ENCODE peak calls at places on chromosome 22, in five cellular contexts. One of them, this sample, is unnamed.

GRCh38 chr22:35872451-35872850 is 154.8 kb downstream of the APOL5 start:
- DNase-seq in stomach: no peak
- DNase-seq in tibial nerve: no peak
- DNase-seq in RWPE1: no peak
- DNase-seq in colonic mucosa: no peak
- DNase-seq in this sample: no peak

GRCh38 chr22:23178512-23179254 is 1.6 kb upstream of the BCR start:
- DNase-seq in RWPE1: peak
- DNase-seq in tibial nerve: peak
- DNase-seq in stomach: peak
- DNase-seq in colonic mucosa: peak
- DNase-seq in this sample: peak

GRCh38 chr22:40324468-40325305 is 21.6 kb upstream of the ADSL start:
- DNase-seq in tibial nerve: no peak
- DNase-seq in RWPE1: no peak
- DNase-seq in colonic mucosa: no peak
- DNase-seq in stomach: peak
- DNase-seq in this sample: no peak

GRCh38 chr22:48541401-48542098 is 1286.1 kb downstream of the BRD1 start:
- DNase-seq in colonic mucosa: no peak
- DNase-seq in RWPE1: no peak
- DNase-seq in tibial nerve: no peak
- DNase-seq in stomach: no peak
- DNase-seq in this sample: no peak

GRCh38 chr22:31935961-31936635 is 8.2 kb upstream of the YWHAH start:
- DNase-seq in colonic mucosa: no peak
- DNase-seq in tibial nerve: no peak
- DNase-seq in RWPE1: no peak
- DNase-seq in stomach: no peak
- DNase-seq in this sample: no peak

GRCh38 chr22:23791737-23792645 is 5.2 kb downstream of the SMARCB1 start:
- DNase-seq in stomach: no peak
- DNase-seq in RWPE1: no peak
- DNase-seq in colonic mucosa: no peak
- DNase-seq in tibial nerve: no peak
- DNase-seq in this sample: no peak

GRCh38 chr22:38861927-38862326 is 10.1 kb downstream of the CBX6 start:
- DNase-seq in stomach: no peak
- DNase-seq in tibial nerve: no peak
- DNase-seq in RWPE1: no peak
- DNase-seq in colonic mucosa: no peak
- DNase-seq in this sample: no peak

GRCh38 chr22:24440718-24441405 is 13.5 kb downstream of the ADORA2A start:
- DNase-seq in colonic mucosa: no peak
- DNase-seq in RWPE1: no peak
- DNase-seq in tibial nerve: no peak
- DNase-seq in stomach: peak
- DNase-seq in this sample: no peak

GRCh38 chr22:23774922-23775436 is 2.3 kb downstream of the MMP11 start:
- DNase-seq in stomach: no peak
- DNase-seq in RWPE1: no peak
- DNase-seq in tibial nerve: no peak
- DNase-seq in colonic mucosa: no peak
- DNase-seq in this sample: no peak

GRCh38 chr22:27780161-27780575 is 21.4 kb downstream of the MN1 start:
- DNase-seq in tibial nerve: no peak
- DNase-seq in stomach: no peak
- DNase-seq in RWPE1: no peak
- DNase-seq in colonic mucosa: no peak
- DNase-seq in this sample: no peak

GRCh38 chr22:17086750-17087149 is 1.9 kb downstream of the IL17RA start:
- DNase-seq in colonic mucosa: no peak
- DNase-seq in tibial nerve: no peak
- DNase-seq in stomach: no peak
- DNase-seq in RWPE1: no peak
- DNase-seq in this sample: no peak

GRCh38 chr22:48870436-48870835 is 957.2 kb downstream of the BRD1 start:
- DNase-seq in RWPE1: no peak
- DNase-seq in stomach: no peak
- DNase-seq in colonic mucosa: no peak
- DNase-seq in tibial nerve: no peak
- DNase-seq in this sample: no peak

GRCh38 chr22:30435674-30436126 is 10.1 kb downstream of the MTFP1 start:
- DNase-seq in RWPE1: no peak
- DNase-seq in stomach: peak
- DNase-seq in colonic mucosa: peak
- DNase-seq in tibial nerve: no peak
- DNase-seq in this sample: no peak

GRCh38 chr22:26884921-26885320 is 227.5 kb downstream of the MIAT start:
- DNase-seq in stomach: no peak
- DNase-seq in tibial nerve: no peak
- DNase-seq in colonic mucosa: no peak
- DNase-seq in RWPE1: no peak
- DNase-seq in this sample: no peak

GRCh38 chr22:35480627-35481565 is 59.7 kb upstream of the RASD2 start:
- DNase-seq in RWPE1: no peak
- DNase-seq in colonic mucosa: peak
- DNase-seq in stomach: peak
- DNase-seq in tibial nerve: no peak
- DNase-seq in this sample: no peak

GRCh38 chr22:27174970-27175369 is 517.6 kb downstream of the MIAT start:
- DNase-seq in stomach: no peak
- DNase-seq in RWPE1: no peak
- DNase-seq in tibial nerve: no peak
- DNase-seq in colonic mucosa: no peak
- DNase-seq in this sample: no peak

GRCh38 chr22:44274918-44275665 is 37.7 kb downstream of the SHISAL1 start:
- DNase-seq in colonic mucosa: no peak
- DNase-seq in stomach: no peak
- DNase-seq in tibial nerve: no peak
- DNase-seq in RWPE1: no peak
- DNase-seq in this sample: no peak

GRCh38 chr22:17563936-17564391 is 666 bp downstream of the SLC25A18 start:
- DNase-seq in tibial nerve: peak
- DNase-seq in stomach: no peak
- DNase-seq in RWPE1: no peak
- DNase-seq in colonic mucosa: no peak
- DNase-seq in this sample: no peak

GRCh38 chr22:35620624-35621245 is 3.6 kb upstream of the MB start:
- DNase-seq in RWPE1: no peak
- DNase-seq in tibial nerve: no peak
- DNase-seq in colonic mucosa: no peak
- DNase-seq in stomach: no peak
- DNase-seq in this sample: no peak

GRCh38 chr22:16609548-16610261 is 17.1 kb upstream of the CCT8L2 start:
- DNase-seq in colonic mucosa: no peak
- DNase-seq in stomach: no peak
- DNase-seq in RWPE1: no peak
- DNase-seq in tibial nerve: no peak
- DNase-seq in this sample: no peak

GRCh38 chr22:39356464-39356863 is 6.7 kb downstream of the SYNGR1 start:
- DNase-seq in RWPE1: no peak
- DNase-seq in colonic mucosa: no peak
- DNase-seq in stomach: no peak
- DNase-seq in tibial nerve: no peak
- DNase-seq in this sample: no peak

GRCh38 chr22:36144886-36145541 is 15.5 kb downstream of the APOL3 start:
- DNase-seq in RWPE1: peak
- DNase-seq in colonic mucosa: peak
- DNase-seq in tibial nerve: peak
- DNase-seq in stomach: peak
- DNase-seq in this sample: peak

GRCh38 chr22:38948181-38948940 is 9.0 kb upstream of the APOBEC3A start:
- DNase-seq in stomach: no peak
- DNase-seq in colonic mucosa: no peak
- DNase-seq in RWPE1: no peak
- DNase-seq in tibial nerve: no peak
- DNase-seq in this sample: no peak

GRCh38 chr22:50641696-50642607 is 14.0 kb upstream of the ARSA start:
- DNase-seq in stomach: no peak
- DNase-seq in colonic mucosa: no peak
- DNase-seq in RWPE1: no peak
- DNase-seq in tibial nerve: no peak
- DNase-seq in this sample: no peak

GRCh38 chr22:36267058-36267457 is 14.1 kb downstream of the APOL1 start:
- DNase-seq in tibial nerve: no peak
- DNase-seq in stomach: no peak
- DNase-seq in colonic mucosa: no peak
- DNase-seq in RWPE1: no peak
- DNase-seq in this sample: no peak

GRCh38 chr22:31377609-31378008 is 21.8 kb upstream of the DRG1 start:
- DNase-seq in colonic mucosa: no peak
- DNase-seq in RWPE1: no peak
- DNase-seq in stomach: no peak
- DNase-seq in tibial nerve: no peak
- DNase-seq in this sample: no peak

GRCh38 chr22:31556627-31557203 is 60.4 kb downstream of the SFI1 start:
- DNase-seq in stomach: no peak
- DNase-seq in colonic mucosa: no peak
- DNase-seq in tibial nerve: peak
- DNase-seq in RWPE1: peak
- DNase-seq in this sample: peak

GRCh38 chr22:27397948-27398330 is 403.6 kb downstream of the MN1 start:
- DNase-seq in stomach: peak
- DNase-seq in RWPE1: no peak
- DNase-seq in colonic mucosa: peak
- DNase-seq in tibial nerve: no peak
- DNase-seq in this sample: no peak

GRCh38 chr22:20026204-20026908 is 5.4 kb downstream of the TANGO2 start:
- DNase-seq in stomach: no peak
- DNase-seq in tibial nerve: no peak
- DNase-seq in RWPE1: no peak
- DNase-seq in colonic mucosa: no peak
- DNase-seq in this sample: no peak

GRCh38 chr22:20028855-20029549 is 8.1 kb downstream of the TANGO2 start:
- DNase-seq in RWPE1: no peak
- DNase-seq in tibial nerve: no peak
- DNase-seq in colonic mucosa: no peak
- DNase-seq in stomach: no peak
- DNase-seq in this sample: no peak

GRCh38 chr22:20029550-20030225 is 8.8 kb downstream of the TANGO2 start:
- DNase-seq in stomach: no peak
- DNase-seq in tibial nerve: no peak
- DNase-seq in colonic mucosa: no peak
- DNase-seq in RWPE1: no peak
- DNase-seq in this sample: no peak

GRCh38 chr22:20026996-20027601 is 6.2 kb downstream of the TANGO2 start:
- DNase-seq in colonic mucosa: no peak
- DNase-seq in RWPE1: no peak
- DNase-seq in tibial nerve: no peak
- DNase-seq in stomach: no peak
- DNase-seq in this sample: no peak

DNA sequence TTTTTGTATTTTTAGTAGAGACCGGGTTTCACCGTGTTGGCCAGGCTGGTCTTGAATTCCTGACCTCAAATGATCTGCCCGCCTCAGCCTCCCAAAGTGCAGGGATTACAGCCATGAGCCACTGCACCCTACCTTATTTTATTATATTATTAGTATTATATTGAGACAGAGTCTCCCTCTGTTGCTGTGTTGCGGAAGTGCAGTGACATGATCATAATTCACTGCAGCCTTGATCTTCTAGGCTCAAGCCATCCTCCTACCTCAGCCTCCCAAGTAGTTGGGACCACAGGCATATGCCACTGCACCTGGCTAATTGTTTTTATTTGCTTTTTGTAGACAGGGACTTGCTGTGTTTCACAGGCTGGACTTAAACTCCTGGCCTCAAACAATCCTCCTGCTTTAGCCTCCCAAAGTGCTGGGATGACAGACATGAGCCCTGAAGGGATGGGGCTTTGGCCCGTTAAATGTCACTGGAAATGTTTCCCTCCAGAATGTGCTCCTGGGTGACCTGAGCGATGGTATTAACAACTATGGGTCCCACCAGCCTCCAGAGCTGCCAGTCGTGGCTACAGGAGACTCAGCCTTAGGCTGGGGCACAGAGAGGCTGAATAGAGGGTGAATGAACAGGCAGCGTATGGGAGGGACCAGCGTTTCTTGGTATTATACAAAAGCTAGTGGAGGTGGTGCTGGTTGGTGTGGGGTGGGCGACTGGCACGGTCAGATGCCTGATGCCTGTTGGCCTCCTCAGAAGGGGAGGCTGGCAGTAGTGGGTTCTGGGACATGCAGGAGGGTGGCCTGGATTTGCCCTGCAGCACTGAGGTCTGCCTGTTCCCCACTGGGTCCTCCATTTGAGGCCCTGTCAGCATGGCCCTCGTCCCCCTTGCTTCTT is 7.3 kb downstream of the TANGO2 start:
- DNase-seq in stomach: no peak
- DNase-seq in colonic mucosa: no peak
- DNase-seq in RWPE1: no peak
- DNase-seq in tibial nerve: no peak
- DNase-seq in this sample: no peak
- TF ChIP-seq CTCF in stomach: no peak
- TF ChIP-seq CTCF in colonic mucosa: no peak
- TF ChIP-seq CTCF in RWPE1: peak
- TF ChIP-seq CTCF in tibial nerve: no peak
- TF ChIP-seq CTCF in this sample: peak

GRCh38 chr22:37804886-37805857 is 2.6 kb upstream of the GCAT start:
- DNase-seq in RWPE1: peak
- DNase-seq in tibial nerve: peak
- DNase-seq in stomach: peak
- DNase-seq in colonic mucosa: peak
- DNase-seq in this sample: peak
- TF ChIP-seq CTCF in RWPE1: no peak
- TF ChIP-seq CTCF in tibial nerve: no peak
- TF ChIP-seq CTCF in stomach: no peak
- TF ChIP-seq CTCF in colonic mucosa: no peak
- TF ChIP-seq CTCF in this sample: no peak

GRCh38 chr22:29012923-29013322 is 48.7 kb downstream of the C22orf31 start:
- DNase-seq in RWPE1: no peak
- DNase-seq in stomach: no peak
- DNase-seq in colonic mucosa: no peak
- DNase-seq in tibial nerve: no peak
- DNase-seq in this sample: no peak

GRCh38 chr22:29018293-29019189 is 43.1 kb downstream of the C22orf31 start:
- DNase-seq in colonic mucosa: no peak
- DNase-seq in stomach: no peak
- DNase-seq in RWPE1: no peak
- DNase-seq in tibial nerve: no peak
- DNase-seq in this sample: no peak

GRCh38 chr22:29014773-29015172 is 46.9 kb downstream of the C22orf31 start:
- DNase-seq in RWPE1: no peak
- DNase-seq in stomach: no peak
- DNase-seq in tibial nerve: no peak
- DNase-seq in colonic mucosa: no peak
- DNase-seq in this sample: no peak

GRCh38 chr22:29014301-29014700 is 47.3 kb downstream of the C22orf31 start:
- DNase-seq in stomach: no peak
- DNase-seq in RWPE1: no peak
- DNase-seq in tibial nerve: no peak
- DNase-seq in colonic mucosa: no peak
- DNase-seq in this sample: no peak

GRCh38 chr22:29016067-29016938 is 45.3 kb downstream of the C22orf31 start:
- DNase-seq in colonic mucosa: no peak
- DNase-seq in RWPE1: no peak
- DNase-seq in tibial nerve: no peak
- DNase-seq in stomach: no peak
- DNase-seq in this sample: no peak
- TF ChIP-seq CTCF in colonic mucosa: no peak
- TF ChIP-seq CTCF in RWPE1: no peak
- TF ChIP-seq CTCF in tibial nerve: no peak
- TF ChIP-seq CTCF in stomach: no peak
- TF ChIP-seq CTCF in this sample: no peak

GRCh38 chr22:46845281-46846153 is 83.1 kb downstream of the TBC1D22A start:
- DNase-seq in tibial nerve: no peak
- DNase-seq in RWPE1: no peak
- DNase-seq in stomach: no peak
- DNase-seq in colonic mucosa: no peak
- DNase-seq in this sample: no peak
- TF ChIP-seq CTCF in tibial nerve: peak
- TF ChIP-seq CTCF in RWPE1: peak
- TF ChIP-seq CTCF in stomach: peak
- TF ChIP-seq CTCF in colonic mucosa: no peak
- TF ChIP-seq CTCF in this sample: peak

This sample was measured in AG09319.